ENCODE peak calls at places on chromosomes 2 and 18, in eight cellular contexts. X is psoas muscle; A is CD4-positive, alpha-beta memory T cell; U is transverse colon; G is Panc1; V is colonic mucosa; B is right atrium auricular region; R is left lung. Y is an unnamed sample.

GRCh38 chr18:58785171-58785805 is 79.4 kb upstream of the ZNF532 start:
- DNase-seq in A (no peak), B (no peak), V (peak; percentile 53), G (peak; percentile 76), X (no peak), R (no peak), U (peak; percentile 25), Y (peak; percentile 78)

GRCh38 chr18:76721207-76721996 is 101.0 kb upstream of the ZNF236 start:
- DNase-seq in G (no peak), X (no peak), V (no peak), U (no peak), B (peak; percentile 9), R (no peak), A (peak; percentile 82), Y (no peak)

GRCh38 chr18:8882632-8883408 is 177.5 kb downstream of the MTCL1 start:
- DNase-seq in V (no peak), A (no peak), G (no peak), X (no peak), R (no peak), U (no peak), B (no peak), Y (no peak)

GRCh38 chr2:140091926-140092325 is 1311.7 kb upstream of the NXPH2 start:
- DNase-seq in X (no peak), V (no peak), G (no peak), A (no peak), U (no peak), B (no peak), R (no peak), Y (no peak)

GRCh38 chr2:224658776-224659175 is 57.4 kb downstream of the CCDC195 start:
- DNase-seq in G (no peak), A (no peak), B (no peak), V (no peak), X (no peak), U (no peak), R (no peak), Y (peak; percentile 91)

GRCh38 chr2:237483018-237483731 is 3.9 kb upstream of the MLPH start:
- DNase-seq in R (peak; percentile 83), A (no peak), X (peak; percentile 39), V (peak; percentile 83), U (peak; percentile 52), G (peak; percentile 68), B (no peak), Y (peak; percentile 49)

GRCh38 chr2:48265169-48266013 is 264.6 kb upstream of the STON1 start:
- DNase-seq in R (no peak), B (no peak), A (no peak), X (no peak), V (no peak), U (no peak), G (no peak), Y (no peak)

GRCh38 chr2:237192881-237193280 is 107.2 kb downstream of the COPS8 start:
- DNase-seq in B (no peak), X (no peak), A (no peak), R (no peak), U (no peak), G (no peak), V (no peak), Y (no peak)

GRCh38 chr18:12409466-12409865 is 1.7 kb downstream of the PRELID3A start:
- DNase-seq in G (no peak), A (no peak), R (no peak), U (no peak), B (no peak), V (no peak), X (no peak), Y (peak; percentile 43)

GRCh38 chr18:12406376-12407111 is 1.2 kb upstream of the PRELID3A start:
- DNase-seq in B (no peak), V (no peak), R (no peak), A (no peak), X (no peak), G (no peak), U (no peak), Y (no peak)

GRCh38 chr18:12411456-12411855 is 3.7 kb downstream of the PRELID3A start:
- DNase-seq in A (no peak), V (no peak), U (no peak), G (no peak), R (no peak), X (no peak), B (no peak), Y (no peak)

GRCh38 chr18:12410121-12410520 is 2.4 kb downstream of the PRELID3A start:
- DNase-seq in X (no peak), V (no peak), B (no peak), A (no peak), R (no peak), G (no peak), U (no peak), Y (no peak)

GRCh38 chr18:12408247-12408869 is 629 bp downstream of the PRELID3A start:
- DNase-seq in A (no peak), G (no peak), U (peak; percentile 17), B (no peak), V (no peak), R (peak; percentile 50), X (no peak), Y (peak; percentile 60)
- H3K4me1 ChIP-seq in A (peaks cover 18% of the 10 kb centered on the region), G (peaks cover 15% of the 10 kb centered on the region), U (peaks cover 20% of the 10 kb centered on the region), B (no peaks in the 10 kb centered on the region), V (peaks cover 7% of the 10 kb centered on the region), R (no peaks in the 10 kb centered on the region), X (peaks cover 14% of the 10 kb centered on the region), Y (peaks cover 17% of the 10 kb centered on the region)

GRCh38 chr2:110116033-110116710 is 550 bp upstream of the MALL start:
- DNase-seq in U (peak; percentile 32), G (no peak), B (peak; percentile 79), V (peak; percentile 63), A (no peak), R (no peak), X (no peak), Y (peak; percentile 28)
- H3K4me3 ChIP-seq in U (peak overlapping the region; percentile 59), G (peak overlapping the region; percentile 72), B (peak overlapping the region; percentile 51), V (peak overlapping the region; percentile 48), A (no peak overlapping the region), R (no peak overlapping the region), X (peak overlapping the region; percentile 58), Y (peak overlapping the region; percentile 79)

GRCh38 chr2:111176867-111177266 is 56.2 kb downstream of the BCL2L11 start:
- DNase-seq in B (no peak), X (no peak), A (no peak), R (no peak), U (no peak), V (no peak), G (no peak), Y (no peak)
- H3K27me3 ChIP-seq in B (no peaks in the 10 kb centered on the region), X (no peaks in the 10 kb centered on the region), A (no peaks in the 10 kb centered on the region), R (peaks cover 15% of the 10 kb centered on the region), U (no peaks in the 10 kb centered on the region), V (no peaks in the 10 kb centered on the region), G (no peaks in the 10 kb centered on the region), Y (no peaks in the 10 kb centered on the region)

DNA sequence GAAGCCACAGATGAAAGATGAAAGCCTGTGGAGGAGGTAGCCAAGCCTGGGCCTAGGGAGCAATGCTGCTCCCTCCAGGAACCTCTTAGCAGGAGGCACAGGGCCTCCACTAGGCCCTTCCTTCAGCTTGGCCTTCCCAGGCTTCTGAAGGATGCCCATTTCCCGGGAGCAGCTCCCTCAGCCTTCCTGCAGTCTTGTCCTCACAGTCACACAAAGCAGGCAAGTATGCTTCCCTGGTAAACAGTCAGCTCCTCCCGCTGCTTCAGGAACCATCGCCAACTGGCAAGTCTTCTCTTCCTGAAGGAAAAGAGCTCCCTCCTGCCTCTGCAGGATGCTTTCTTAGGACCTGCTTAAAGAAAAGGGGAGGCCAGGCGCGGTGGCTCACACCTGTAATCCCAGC is 53.2 kb downstream of the SMAD7 start:
- DNase-seq in G (no peak), V (no peak), A (no peak), R (no peak), B (no peak), U (no peak), X (no peak), Y (no peak)
- H3K4me1 ChIP-seq in G (peaks cover 3% of the 10 kb centered on the region), V (peaks cover 5% of the 10 kb centered on the region), A (no peaks in the 10 kb centered on the region), R (peaks cover 13% of the 10 kb centered on the region), B (no peaks in the 10 kb centered on the region), U (peaks cover 17% of the 10 kb centered on the region), X (peaks cover 10% of the 10 kb centered on the region), Y (peaks cover 20% of the 10 kb centered on the region)

GRCh38 chr2:99488587-99488998 is 1.2 kb downstream of the REV1 start:
- DNase-seq in A (no peak), G (no peak), B (no peak), U (peak; percentile 33), R (no peak), V (peak; percentile 44), X (no peak), Y (peak; percentile 56)
- H3K4me3 ChIP-seq in A (peak overlapping the region; percentile 53), G (peak overlapping the region; percentile 99), B (peak overlapping the region; percentile 87), U (peak overlapping the region; percentile 94), R (peak overlapping the region; percentile 80), V (peak overlapping the region; percentile 89), X (peak overlapping the region; percentile 90), Y (peak overlapping the region; percentile 97)

DNA sequence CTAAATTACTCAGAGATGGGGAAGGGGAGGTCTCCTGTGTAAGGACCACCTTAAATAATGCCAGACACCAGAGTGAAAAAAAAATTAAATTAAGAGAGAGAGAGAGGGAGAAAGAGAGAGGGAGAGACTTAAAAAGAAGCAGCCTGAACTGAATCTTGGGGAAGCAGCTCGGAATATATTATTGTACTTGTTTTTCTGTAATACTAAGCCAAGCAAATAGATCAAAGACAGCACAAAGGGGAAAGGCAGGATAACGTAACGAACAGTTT is 4.6 kb downstream of the ZEB2 start:
- DNase-seq in V (no peak), A (no peak), U (no peak), R (no peak), B (no peak), X (no peak), G (no peak), Y (no peak)
- H3K27me3 ChIP-seq in V (peaks cover 34% of the 10 kb centered on the region), A (peaks cover 25% of the 10 kb centered on the region), U (peaks cover 95% of the 10 kb centered on the region), R (peaks cover 74% of the 10 kb centered on the region), B (no peaks in the 10 kb centered on the region), X (no peaks in the 10 kb centered on the region), G (peaks cover 41% of the 10 kb centered on the region), Y (no peaks in the 10 kb centered on the region)

Y was measured in adipocyte.